ENCODE peak calls at places on chromosome 1, in nine cellular contexts. V is ascending aorta, Q is RWPE1, F is keratinocyte, N is mammary epithelial cell, T is heart right ventricle, U is AG04450, R is cardiac muscle cell, J is GM20000. X is an unnamed sample.

GRCh38 chr1:171877711-171878110 is 36.4 kb downstream of the DNM3 start:
- DNase-seq in U (no peak), R (no peak), F (no peak), V (no peak), Q (no peak), T (no peak), J (peak), N (peak), X (no peak)

GRCh38 chr1:76136894-76137293 is 62.3 kb downstream of the ST6GALNAC3 start:
- DNase-seq in V (no peak), N (no peak), Q (no peak), R (no peak), J (no peak), F (no peak), T (no peak), U (no peak), X (no peak)

GRCh38 chr1:62725255-62725654 is 37.1 kb upstream of the DOCK7 start:
- DNase-seq in U (peak), V (no peak), F (no peak), N (peak), T (no peak), J (peak), Q (no peak), R (no peak), X (no peak)

GRCh38 chr1:18651727-18652126 is 21.1 kb downstream of the PAX7 start:
- DNase-seq in J (no peak), V (no peak), Q (no peak), F (no peak), R (no peak), U (no peak), N (no peak), T (no peak), X (no peak)

GRCh38 chr1:58065520-58065919 is 481.0 kb downstream of the OMA1 start:
- DNase-seq in Q (no peak), V (no peak), J (peak), R (peak), N (no peak), F (no peak), U (no peak), T (no peak), X (peak)

GRCh38 chr1:150922519-150922975 is 3.6 kb upstream of the SETDB1 start:
- DNase-seq in N (peak), F (peak), U (peak), Q (peak), T (peak), V (peak), J (peak), R (peak), X (peak)

GRCh38 chr1:27455166-27455811 is 34.7 kb downstream of the WASF2 start:
- DNase-seq in N (peak), T (no peak), F (no peak), U (no peak), Q (peak), V (no peak), R (no peak), J (no peak), X (no peak)

GRCh38 chr1:50490640-50491039 is 67.4 kb upstream of the DMRTA2 start:
- DNase-seq in J (no peak), Q (no peak), R (no peak), N (no peak), F (no peak), U (no peak), V (no peak), T (no peak), X (no peak)

GRCh38 chr1:29829448-29830344 is 593.4 kb downstream of the PTPRU start:
- DNase-seq in V (peak), F (no peak), N (no peak), T (no peak), R (no peak), Q (no peak), U (no peak), J (no peak), X (no peak)

GRCh38 chr1:193705473-193706074 is 519.2 kb upstream of the B3GALT2 start:
- DNase-seq in F (peak), Q (no peak), V (no peak), U (no peak), J (no peak), T (no peak), R (no peak), N (no peak), X (no peak)

GRCh38 chr1:193701729-193702128 is 515.3 kb upstream of the B3GALT2 start:
- DNase-seq in N (no peak), F (no peak), V (no peak), U (no peak), R (no peak), Q (no peak), J (no peak), T (no peak), X (no peak)

GRCh38 chr1:193700710-193701355 is 514.4 kb upstream of the B3GALT2 start:
- DNase-seq in T (no peak), U (no peak), N (peak), J (no peak), Q (peak), F (peak), R (no peak), V (no peak), X (no peak)

GRCh38 chr1:193703101-193703500 is 516.7 kb upstream of the B3GALT2 start:
- DNase-seq in R (no peak), U (no peak), F (no peak), J (no peak), V (no peak), T (no peak), Q (no peak), N (no peak), X (no peak)

GRCh38 chr1:193703655-193704054 is 517.2 kb upstream of the B3GALT2 start:
- DNase-seq in V (no peak), Q (no peak), J (no peak), N (no peak), R (no peak), T (no peak), F (no peak), U (no peak), X (no peak)
- TF ChIP-seq CTCF in V (no peak), Q (no peak), J (no peak), N (no peak), R (no peak), T (no peak), F (no peak), U (no peak), X (no peak)

GRCh38 chr1:198072177-198072576 is 84.6 kb upstream of the NEK7 start:
- DNase-seq in T (no peak), F (no peak), N (peak), V (no peak), U (no peak), R (peak), J (no peak), Q (no peak), X (no peak)
- TF ChIP-seq CTCF in T (peak), F (peak), N (no peak), V (no peak), U (peak), R (peak), J (no peak), Q (no peak), X (no peak)

GRCh38 chr1:223429313-223429731 is 36.1 kb downstream of the CCDC185 start:
- DNase-seq in V (peak), J (no peak), Q (peak), F (peak), R (no peak), T (peak), N (peak), U (no peak), X (no peak)

GRCh38 chr1:223429821-223430220 is 36.6 kb downstream of the CCDC185 start:
- DNase-seq in T (no peak), F (peak), R (no peak), U (no peak), V (no peak), Q (peak), J (no peak), N (peak), X (no peak)

GRCh38 chr1:223425550-223425949 is 32.3 kb downstream of the CCDC185 start:
- DNase-seq in N (no peak), R (no peak), U (no peak), T (no peak), Q (no peak), V (no peak), J (no peak), F (no peak), X (no peak)

GRCh38 chr1:223423641-223424233 is 30.5 kb downstream of the CCDC185 start:
- DNase-seq in N (peak), F (no peak), V (no peak), Q (no peak), T (no peak), R (no peak), J (no peak), U (no peak), X (no peak)

GRCh38 chr1:223426936-223427335 is 33.7 kb downstream of the CCDC185 start:
- DNase-seq in J (no peak), Q (no peak), R (no peak), U (no peak), F (no peak), N (no peak), V (no peak), T (no peak), X (no peak)
- TF ChIP-seq CTCF in J (no peak), Q (no peak), R (no peak), U (no peak), F (no peak), N (no peak), V (no peak), T (no peak), X (no peak)

DNA sequence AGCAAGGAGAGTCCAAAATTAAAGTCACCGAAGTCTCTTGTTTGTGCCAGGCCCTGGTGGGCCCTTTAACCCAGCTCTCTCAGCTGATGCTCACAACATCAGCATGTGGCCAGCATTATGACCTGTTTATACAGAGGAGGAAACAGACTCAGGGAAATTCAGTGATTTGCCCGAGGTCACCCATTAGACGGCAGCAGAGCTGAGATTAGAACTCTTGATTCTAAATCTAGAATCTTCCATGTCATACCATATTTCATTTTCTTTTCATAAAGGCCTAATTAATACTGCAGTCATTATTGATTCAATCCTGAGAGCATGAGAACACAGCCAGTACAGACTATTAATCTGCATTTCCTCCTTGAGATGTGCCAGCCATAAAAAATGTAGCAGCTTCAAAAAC is 63.7 kb downstream of the KCNN3 start:
- DNase-seq in J (no peak), N (no peak), U (no peak), Q (no peak), R (no peak), F (no peak), T (no peak), V (no peak), X (no peak)
- TF ChIP-seq CTCF in J (no peak), N (no peak), U (no peak), Q (no peak), R (no peak), F (no peak), T (no peak), V (no peak), X (no peak)

DNA sequence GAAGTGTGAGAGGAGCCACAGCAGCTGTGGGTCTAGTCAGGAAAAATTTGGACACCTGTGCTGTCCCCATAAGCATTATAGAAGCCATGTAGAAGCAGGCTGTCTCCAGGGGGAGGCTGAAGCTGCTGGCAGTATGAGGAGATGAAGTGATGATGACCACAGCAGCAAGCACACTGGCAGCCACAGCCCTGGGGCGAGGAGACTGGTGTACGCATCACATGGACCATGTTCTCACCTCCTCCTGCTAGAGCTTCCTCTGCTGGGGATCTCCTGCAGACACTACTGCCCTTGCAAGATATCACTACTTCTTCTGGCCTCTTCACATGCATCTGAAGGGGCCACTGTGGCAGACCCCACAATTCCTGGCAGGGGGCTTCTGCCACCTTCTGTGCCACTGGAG is 33.8 kb upstream of the CREG1 start:
- DNase-seq in R (no peak), Q (no peak), J (no peak), N (no peak), V (no peak), U (no peak), F (no peak), T (no peak), X (no peak)
- TF ChIP-seq CTCF in R (no peak), Q (no peak), J (no peak), N (no peak), V (no peak), U (no peak), F (no peak), T (no peak), X (no peak)

GRCh38 chr1:203625623-203626189 is 926 bp upstream of the ATP2B4 start:
- DNase-seq in U (no peak), J (peak), R (no peak), Q (peak), F (no peak), T (peak), N (peak), V (no peak), X (no peak)
- TF ChIP-seq CTCF in U (no peak), J (peak), R (no peak), Q (no peak), F (no peak), T (peak), N (peak), V (peak), X (no peak)

GRCh38 chr1:235093013-235093618 is 35.5 kb downstream of the TOMM20 start:
- DNase-seq in F (no peak), J (no peak), N (no peak), Q (no peak), R (peak), V (peak), U (no peak), T (peak), X (peak)
- TF ChIP-seq CTCF in F (no peak), J (peak), N (no peak), Q (no peak), R (peak), V (no peak), U (peak), T (peak), X (no peak)

GRCh38 chr1:8791819-8792218 is 25.6 kb downstream of the RERE start:
- DNase-seq in Q (no peak), F (no peak), N (no peak), J (no peak), T (no peak), V (no peak), R (no peak), U (no peak), X (no peak)

GRCh38 chr1:8796812-8797211 is 20.6 kb downstream of the RERE start:
- DNase-seq in U (no peak), J (no peak), N (no peak), T (no peak), V (no peak), F (no peak), R (no peak), Q (no peak), X (no peak)

GRCh38 chr1:8790987-8791386 is 26.5 kb downstream of the RERE start:
- DNase-seq in F (no peak), Q (no peak), T (no peak), N (no peak), U (no peak), V (no peak), R (no peak), J (no peak), X (no peak)

GRCh38 chr1:8797230-8797629 is 20.2 kb downstream of the RERE start:
- DNase-seq in U (no peak), Q (peak), T (no peak), F (no peak), R (no peak), J (no peak), V (no peak), N (peak), X (no peak)

DNA sequence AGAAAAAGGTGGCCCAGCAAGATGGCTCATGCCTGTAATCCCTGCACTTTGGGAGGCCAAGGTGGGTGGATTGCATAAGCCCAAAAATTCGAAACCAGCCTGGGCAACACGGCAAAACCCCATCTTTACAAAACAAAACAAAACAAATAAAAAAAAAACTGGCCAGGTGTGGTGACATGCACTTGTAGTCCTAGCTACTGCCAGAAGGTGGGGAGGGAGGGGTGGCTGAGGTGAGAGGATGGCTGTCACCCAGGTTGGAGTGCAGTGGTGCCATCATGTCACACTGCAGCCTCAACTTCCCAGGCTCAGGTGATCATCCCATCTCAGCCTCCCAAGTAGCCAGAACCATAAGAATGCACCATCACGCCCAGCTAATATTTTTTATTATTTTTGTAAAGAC is 22.8 kb downstream of the RERE start:
- DNase-seq in F (no peak), N (no peak), T (no peak), J (no peak), U (no peak), R (no peak), Q (no peak), V (no peak), X (no peak)
- TF ChIP-seq CTCF in F (no peak), N (no peak), T (no peak), J (no peak), U (no peak), R (no peak), Q (no peak), V (no peak), X (no peak)